ENCODE peak calls at places on chromosomes 12 and 14, in seven cellular contexts. E is stomach, I is sigmoid colon, M is A549, S is tibial nerve, Q is HepG2, T is ovary. L is an unnamed sample. For H3K9me3, the result is how much of the 10 kb centered on the place peaks cover.

GRCh38 chr14:70645892-70646291 is 4.2 kb downstream of the TTC9 start:
- DNase-seq in E (no peak), I (no peak), M (no peak), S (no peak), Q (no peak), T (no peak), L (no peak)

GRCh38 chr12:48923117-48923516 is 2.2 kb downstream of the FKBP11 start:
- DNase-seq in E (no peak), I (no peak), M (no peak), S (no peak), Q (no peak), T (no peak), L (no peak)

GRCh38 chr14:69547701-69548348 is 26.8 kb downstream of the CCDC177 start:
- DNase-seq in E (no peak), I (no peak), M (no peak), S (no peak), Q (no peak), T (no peak), L (no peak)

GRCh38 chr14:31205681-31206535 is 1.7 kb downstream of the HECTD1 start:
- DNase-seq in E (no peak), I (no peak), M (no peak), S (no peak), Q (peak), T (no peak), L (no peak)

GRCh38 chr12:53743277-53744129 is 8.3 kb downstream of the CISTR start:
- DNase-seq in E (peak), I (no peak), M (peak), S (no peak), Q (peak), T (peak), L (no peak)

GRCh38 chr12:46266382-46266791 is 2.5 kb downstream of the SLC38A1 start:
- DNase-seq in E (no peak), I (no peak), M (peak), S (no peak), Q (no peak), T (no peak), L (no peak)

GRCh38 chr14:31126680-31127079 is 80.9 kb downstream of the HECTD1 start:
- DNase-seq in E (no peak), I (no peak), M (no peak), S (no peak), Q (no peak), T (no peak), L (no peak)

GRCh38 chr12:56457817-56458216 is 3.4 kb upstream of the MIP start:
- DNase-seq in E (peak), I (no peak), M (no peak), S (no peak), Q (peak), T (no peak), L (no peak)

GRCh38 chr12:47033797-47034555 is 45.4 kb upstream of the PCED1B start:
- DNase-seq in E (no peak), I (no peak), M (no peak), S (no peak), Q (no peak), T (no peak), L (no peak)

GRCh38 chr14:90451443-90451842 is 54.6 kb downstream of the CALM1 start:
- DNase-seq in E (no peak), I (no peak), M (no peak), S (no peak), Q (no peak), T (no peak), L (no peak)

GRCh38 chr14:23299558-23299957 is 3.1 kb downstream of the PPP1R3E start:
- DNase-seq in E (no peak), I (no peak), M (peak), S (no peak), Q (peak), T (no peak), L (no peak)

GRCh38 chr12:121190523-121191031 is 19.4 kb upstream of the P2RX4 start:
- DNase-seq in E (no peak), I (no peak), M (no peak), S (no peak), Q (no peak), T (no peak), L (no peak)

GRCh38 chr12:121025442-121026226 is 9.3 kb upstream of the C12orf43 start:
- DNase-seq in E (peak), I (no peak), M (no peak), S (no peak), Q (peak), T (no peak), L (no peak)

GRCh38 chr12:124786065-124786964 is 77.3 kb downstream of the SCARB1 start:
- DNase-seq in E (peak), I (peak), M (no peak), S (no peak), Q (no peak), T (no peak), L (no peak)

GRCh38 chr12:3988519-3989217 is 115.5 kb upstream of the PARP11 start:
- DNase-seq in E (no peak), I (no peak), M (no peak), S (no peak), Q (no peak), T (no peak), L (no peak)

GRCh38 chr14:74697543-74697942 is 15.3 kb downstream of the AREL1 start:
- DNase-seq in E (no peak), I (no peak), M (no peak), S (no peak), Q (no peak), T (no peak), L (no peak)

GRCh38 chr14:21455592-21455911 is 371 bp downstream of the CHD8 start:
- DNase-seq in E (no peak), I (no peak), M (no peak), S (no peak), Q (no peak), T (no peak), L (no peak)

GRCh38 chr14:64683264-64683663 is 21.0 kb upstream of the PLEKHG3 start:
- DNase-seq in E (no peak), I (peak), M (no peak), S (no peak), Q (peak), T (no peak), L (no peak)

GRCh38 chr12:130849561-130850417 is 10.7 kb upstream of the STX2 start:
- DNase-seq in E (no peak), I (peak), M (no peak), S (no peak), Q (peak), T (no peak), L (no peak)

GRCh38 chr14:72495668-72496067 is 398.2 kb downstream of the DPF3 start:
- DNase-seq in E (no peak), I (peak), M (no peak), S (no peak), Q (no peak), T (no peak), L (peak)

GRCh38 chr14:72590577-72590976 is 303.3 kb downstream of the DPF3 start:
- DNase-seq in E (no peak), I (no peak), M (no peak), S (no peak), Q (no peak), T (no peak), L (no peak)

GRCh38 chr14:101243587-101244338 is 317.5 kb upstream of the DIO3 start:
- DNase-seq in E (no peak), I (no peak), M (no peak), S (no peak), Q (no peak), T (no peak), L (peak)

GRCh38 chr12:25810683-25811082 is 147.8 kb upstream of the RASSF8 start:
- DNase-seq in E (no peak), I (no peak), M (no peak), S (no peak), Q (no peak), T (no peak), L (no peak)

GRCh38 chr14:89813485-89814080 is 140.9 kb downstream of the EFCAB11 start:
- DNase-seq in E (no peak), I (no peak), M (no peak), S (no peak), Q (no peak), T (no peak), L (no peak)

GRCh38 chr12:23423097-23423687 is 526.3 kb downstream of the SOX5 start:
- DNase-seq in E (no peak), I (no peak), M (no peak), S (no peak), Q (no peak), T (no peak), L (no peak)

GRCh38 chr12:40946612-40947194 is 241.4 kb upstream of the PDZRN4 start:
- DNase-seq in E (no peak), I (no peak), M (peak), S (no peak), Q (peak), T (no peak), L (no peak)

GRCh38 chr14:66709292-66709691 is 201.3 kb downstream of the GPHN start:
- DNase-seq in E (no peak), I (no peak), M (no peak), S (no peak), Q (peak), T (no peak), L (no peak)

GRCh38 chr12:90280564-90281058 is 572.0 kb upstream of the ATP2B1 start:
- DNase-seq in E (no peak), I (no peak), M (no peak), S (no peak), Q (no peak), T (no peak), L (no peak)

GRCh38 chr14:24241829-24242443 is 487 bp downstream of the TINF2 start:
- DNase-seq in E (peak), I (peak), M (peak), S (peak), Q (peak), T (peak), L (peak)

GRCh38 chr12:80186727-80187217 is 87.4 kb downstream of the OTOGL start:
- DNase-seq in E (peak), I (peak), M (peak), S (peak), Q (peak), T (peak), L (peak)

GRCh38 chr14:50937325-50937724 is 7.0 kb downstream of the PYGL start:
- DNase-seq in E (no peak), I (no peak), M (no peak), S (no peak), Q (no peak), T (no peak), L (no peak)

GRCh38 chr14:51792819-51793218 is 67.6 kb upstream of the GNG2 start:
- DNase-seq in E (no peak), I (no peak), M (no peak), S (no peak), Q (no peak), T (no peak), L (no peak)

GRCh38 chr12:133235401-133236112 is at the start of gene ANHX:
- DNase-seq in E (no peak), I (no peak), M (no peak), S (no peak), Q (no peak), T (no peak), L (no peak)

GRCh38 chr12:133236144-133236543 is 467 bp upstream of the ANHX start:
- DNase-seq in E (no peak), I (no peak), M (no peak), S (no peak), Q (no peak), T (no peak), L (no peak)

GRCh38 chr12:133234971-133235370 is 706 bp downstream of the ANHX start:
- DNase-seq in E (no peak), I (no peak), M (no peak), S (no peak), Q (no peak), T (no peak), L (no peak)

GRCh38 chr12:133233993-133234564 is 1.6 kb downstream of the ANHX start:
- DNase-seq in E (no peak), I (no peak), M (no peak), S (no peak), Q (no peak), T (no peak), L (no peak)

GRCh38 chr12:133236556-133236955 is 879 bp upstream of the ANHX start:
- DNase-seq in E (no peak), I (no peak), M (no peak), S (no peak), Q (no peak), T (no peak), L (no peak)
- H3K9me3 ChIP-seq in E (half or more), I (under half), M (half or more), S (under half), Q (half or more), T (under half), L (under half)

GRCh38 chr12:132955933-132956725 is at the start of gene ZNF605:
- DNase-seq in E (peak), I (peak), M (peak), S (peak), Q (peak), T (peak), L (peak)
- TF ChIP-seq EP300 in E (no peak), I (no peak), M (no peak), S (peak), Q (no peak), T (no peak), L (no peak)

DNA sequence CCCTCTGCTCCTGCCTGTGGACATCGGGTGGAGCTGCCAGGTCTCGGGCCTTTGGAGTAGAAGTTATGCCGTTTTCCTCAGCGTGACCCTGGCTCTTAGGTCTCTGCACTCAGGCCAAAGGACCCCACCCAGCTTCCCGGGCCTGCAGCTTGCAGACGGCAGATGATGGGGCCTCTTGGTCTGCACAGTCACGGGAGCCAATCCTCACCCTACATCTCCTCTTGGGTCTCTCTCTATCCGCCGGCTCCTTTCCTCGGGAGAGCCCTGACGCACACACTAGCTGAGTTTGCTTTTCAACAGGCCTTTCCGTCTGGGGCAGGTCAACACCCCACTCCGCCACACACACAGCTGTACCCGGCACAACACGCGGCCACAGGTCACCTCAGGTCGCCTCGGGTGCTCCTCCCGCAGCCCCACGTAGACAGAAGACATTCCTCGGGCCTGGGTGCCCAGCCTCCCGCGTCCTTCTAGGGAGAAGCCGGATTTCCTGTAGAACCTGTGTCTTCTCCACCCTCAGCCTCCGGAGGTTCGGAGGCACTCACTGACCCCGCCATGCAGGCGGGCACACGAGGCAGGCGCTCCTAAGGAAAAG is 9.9 kb downstream of the GALNT9 start:
- DNase-seq in E (no peak), I (no peak), M (no peak), S (no peak), Q (no peak), T (no peak), L (no peak)
- H3K9me3 ChIP-seq in E (under half), I (under half), M (under half), S (under half), Q (under half), T (under half), L (under half)

GRCh38 chr14:92993302-92993701 is 70.4 kb downstream of the CHGA start:
- DNase-seq in E (no peak), I (peak), M (no peak), S (no peak), Q (peak), T (peak), L (no peak)

GRCh38 chr14:92991536-92991935 is 68.6 kb downstream of the CHGA start:
- DNase-seq in E (no peak), I (no peak), M (no peak), S (no peak), Q (no peak), T (no peak), L (no peak)

GRCh38 chr14:92988786-92989755 is 66.1 kb downstream of the CHGA start:
- DNase-seq in E (no peak), I (no peak), M (no peak), S (no peak), Q (no peak), T (no peak), L (no peak)

GRCh38 chr14:92987713-92988510 is 65.0 kb downstream of the CHGA start:
- DNase-seq in E (no peak), I (no peak), M (no peak), S (no peak), Q (no peak), T (peak), L (no peak)

GRCh38 chr14:92990456-92991430 is 67.8 kb downstream of the CHGA start:
- DNase-seq in E (no peak), I (no peak), M (no peak), S (no peak), Q (no peak), T (no peak), L (no peak)
- TF ChIP-seq EP300 in E (no peak), I (no peak), M (no peak), S (no peak), Q (no peak), T (no peak), L (no peak)

DNA sequence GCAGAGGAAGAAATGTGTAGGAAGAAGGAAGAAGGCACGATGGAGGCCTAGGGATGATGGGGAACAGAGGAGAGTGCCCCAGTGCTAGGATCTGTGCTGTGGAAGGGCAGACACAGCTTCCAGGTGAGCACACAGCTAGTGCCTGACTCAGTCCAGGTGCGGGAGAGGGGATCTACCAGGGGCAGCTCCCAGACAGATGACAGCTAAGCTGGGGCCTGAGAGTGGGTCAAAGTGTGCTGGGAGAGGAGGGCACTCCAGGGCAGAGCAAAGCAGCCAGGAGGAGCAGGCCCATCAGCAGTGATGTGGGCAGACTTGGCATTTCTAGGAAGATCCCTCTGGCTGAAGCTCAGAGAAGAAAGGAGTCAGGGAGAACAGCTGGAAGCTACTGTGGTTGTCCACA is 36.7 kb downstream of the LRTM2 start:
- DNase-seq in E (no peak), I (no peak), M (no peak), S (no peak), Q (no peak), T (no peak), L (no peak)
- H3K9me3 ChIP-seq in E (under half), I (under half), M (under half), S (under half), Q (under half), T (under half), L (under half)

DNA sequence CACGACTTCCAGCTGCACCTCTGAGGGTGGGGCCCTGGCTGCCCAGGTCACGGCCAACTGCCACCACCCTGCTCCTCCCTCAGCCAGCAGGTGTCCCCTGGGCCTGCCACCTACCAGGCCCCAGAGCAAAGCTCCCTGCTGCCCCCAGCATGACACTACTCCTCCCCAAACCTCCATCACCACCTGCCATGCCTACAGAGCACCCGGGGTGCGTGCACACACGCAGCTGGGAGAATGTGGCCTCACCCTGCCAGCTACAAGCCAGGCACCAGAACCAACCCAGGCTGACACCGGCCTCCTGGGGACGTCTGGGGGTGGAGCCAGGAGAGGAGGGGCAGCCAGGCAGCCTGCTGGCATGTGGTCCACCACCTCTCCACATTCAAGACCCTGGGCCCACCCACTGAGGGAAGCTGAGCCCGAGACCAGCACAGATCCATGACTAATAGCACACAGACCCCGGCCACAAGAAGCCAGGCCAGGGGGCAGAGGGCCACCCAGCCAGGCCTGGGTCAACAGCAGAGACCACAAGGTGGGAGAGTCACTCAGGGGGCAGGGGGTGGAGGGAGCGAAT is 3.4 kb downstream of the JAG2 start:
- DNase-seq in E (no peak), I (no peak), M (no peak), S (no peak), Q (no peak), T (no peak), L (no peak)
- TF ChIP-seq EP300 in E (no peak), I (no peak), M (no peak), S (no peak), Q (no peak), T (no peak), L (no peak)

GRCh38 chr12:94320109-94320508 is 139.6 kb downstream of the CEP83 start:
- DNase-seq in E (no peak), I (no peak), M (no peak), S (no peak), Q (no peak), T (no peak), L (no peak)
- H3K9me3 ChIP-seq in E (under half), I (under half), M (under half), S (under half), Q (under half), T (under half), L (under half)